ENCODE peak calls at places on chromosomes 11 and 22, in seven cellular contexts. G, P, V, M, S, I and F are unnamed samples.

GRCh38 chr11:46655631-46656030 is 38.3 kb downstream of the ATG13 start:
- DNase-seq in I (no peak), V (peak), P (no peak), M (no peak), S (no peak), G (no peak), F (no peak)

GRCh38 chr22:20588092-20588842 is 80.9 kb downstream of the MED15 start:
- DNase-seq in V (no peak), I (no peak), G (no peak), M (no peak), S (no peak), P (no peak), F (no peak)

GRCh38 chr11:125433454-125434121 is 62.5 kb downstream of the FEZ1 start:
- DNase-seq in M (peak), P (peak), I (no peak), V (peak), S (peak), G (no peak), F (no peak)

GRCh38 chr11:68314886-68315580 is 2.6 kb downstream of the LRP5 start:
- DNase-seq in M (peak), S (no peak), I (no peak), P (peak), V (peak), G (no peak), F (no peak)

GRCh38 chr11:106840993-106841392 is 177.3 kb downstream of the GUCY1A2 start:
- DNase-seq in M (no peak), I (no peak), S (no peak), V (no peak), G (no peak), P (no peak), F (no peak)

GRCh38 chr11:121757480-121758125 is 304.8 kb upstream of the SORL1-AS1 start:
- DNase-seq in P (peak), G (no peak), I (no peak), V (no peak), M (no peak), S (no peak), F (no peak)

GRCh38 chr11:74138572-74138971 is 32.2 kb downstream of the C2CD3 start:
- DNase-seq in V (peak), M (no peak), I (no peak), P (peak), S (peak), G (no peak), F (no peak)

GRCh38 chr22:33875316-33875715 is 45.0 kb downstream of the LARGE1 start:
- DNase-seq in P (no peak), G (no peak), V (no peak), S (no peak), M (no peak), I (no peak), F (no peak)

GRCh38 chr11:121437018-121437685 is 15.0 kb upstream of the SORL1 start:
- DNase-seq in P (peak), V (peak), S (no peak), G (no peak), I (no peak), M (no peak), F (no peak)

GRCh38 chr11:46658259-46658658 is 40.9 kb downstream of the ATG13 start:
- DNase-seq in V (peak), P (peak), S (no peak), I (peak), G (no peak), M (no peak), F (no peak)

GRCh38 chr11:72583616-72584292 is 90.5 kb downstream of the PDE2A start:
- DNase-seq in G (no peak), S (no peak), I (no peak), P (no peak), M (no peak), V (no peak), F (peak)
- H3K4me3 ChIP-seq in G (peak), S (no peak), I (peak), P (no peak), M (no peak), V (no peak), F (peak)

GRCh38 chr22:49446145-49446758 is 381.4 kb downstream of the BRD1 start:
- DNase-seq in S (no peak), P (no peak), V (no peak), M (no peak), I (peak), G (no peak), F (no peak)
- H3K27ac ChIP-seq in S (no peak), P (no peak), V (no peak), M (no peak), I (no peak), G (no peak), F (no peak)

GRCh38 chr11:47856186-47856585 is 8.0 kb upstream of the NUP160 start:
- DNase-seq in P (no peak), S (no peak), G (no peak), M (no peak), I (no peak), V (peak), F (no peak)

GRCh38 chr11:47854667-47855066 is 6.5 kb upstream of the NUP160 start:
- DNase-seq in G (no peak), M (no peak), V (no peak), P (no peak), S (no peak), I (no peak), F (no peak)

GRCh38 chr11:47858169-47858543 is 10.0 kb upstream of the NUP160 start:
- DNase-seq in G (no peak), V (peak), I (no peak), M (no peak), S (peak), P (peak), F (no peak)

GRCh38 chr11:47860526-47860925 is 12.4 kb upstream of the NUP160 start:
- DNase-seq in V (no peak), S (no peak), M (no peak), P (no peak), I (no peak), G (no peak), F (no peak)

DNA sequence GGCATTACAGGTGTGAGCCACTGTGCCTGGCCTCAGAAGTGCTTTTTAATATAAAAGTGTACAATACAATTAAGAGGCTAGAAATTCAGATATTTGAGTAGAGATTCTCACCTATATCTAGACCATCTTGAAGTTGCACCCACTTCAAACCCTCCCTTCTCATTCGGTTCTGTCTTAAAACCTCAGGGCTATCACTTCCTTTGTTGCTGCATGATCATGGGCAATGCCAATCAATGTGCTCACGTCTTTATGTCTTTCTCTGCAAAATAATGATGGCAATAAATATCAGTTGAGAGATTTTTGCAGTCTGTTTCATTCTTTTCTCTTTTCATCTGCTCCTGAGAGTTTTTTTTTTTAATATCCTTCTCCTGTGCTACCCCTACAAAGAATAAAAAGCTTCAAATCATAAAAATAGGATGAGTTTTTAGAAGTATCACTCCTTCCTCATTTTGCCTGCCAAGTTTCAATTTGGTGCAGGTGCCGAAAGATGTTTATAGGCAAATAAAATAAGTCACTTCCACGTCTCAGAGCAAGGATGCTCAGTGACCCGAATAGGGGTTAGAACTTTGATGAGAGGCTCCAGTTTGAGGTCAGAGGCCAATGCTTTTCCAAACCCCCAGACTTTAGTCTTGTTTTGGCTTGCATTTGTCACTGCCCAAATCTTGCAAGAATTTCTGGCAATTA is 9.5 kb upstream of the NUP160 start:
- DNase-seq in G (no peak), I (no peak), V (no peak), P (no peak), S (no peak), M (no peak), F (no peak)
- H3K4me3 ChIP-seq in G (no peak), I (no peak), V (no peak), P (no peak), S (no peak), M (no peak), F (no peak)

GRCh38 chr11:64250875-64251721 is at the start of gene PLCB3:
- DNase-seq in P (peak), S (no peak), M (peak), I (no peak), V (peak), G (peak), F (peak)

GRCh38 chr11:64253043-64253442 is 1.7 kb downstream of the PLCB3 start:
- DNase-seq in M (no peak), S (no peak), P (no peak), V (no peak), I (no peak), G (no peak), F (no peak)

GRCh38 chr11:64250406-64250874 is 890 bp upstream of the PLCB3 start:
- DNase-seq in P (no peak), I (no peak), V (no peak), M (no peak), G (no peak), S (no peak), F (no peak)

GRCh38 chr11:64251986-64252837 is 882 bp downstream of the PLCB3 start:
- DNase-seq in S (peak), M (peak), I (no peak), G (no peak), V (peak), P (peak), F (peak)

DNA sequence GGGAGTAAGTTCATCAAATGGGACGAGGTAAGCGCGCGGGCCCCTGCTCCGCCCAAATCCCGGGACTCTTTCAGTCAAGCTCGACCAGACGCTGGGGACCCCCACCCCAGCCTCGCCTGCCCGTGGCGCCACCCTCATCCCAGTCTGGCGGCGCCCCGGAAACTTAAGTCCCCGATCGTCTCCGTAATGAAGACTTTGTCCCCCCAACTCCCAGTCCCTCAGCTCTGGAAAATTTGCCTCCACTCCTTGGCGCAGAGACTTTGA is 324 bp downstream of the PLCB3 start:
- DNase-seq in I (no peak), G (no peak), V (no peak), P (no peak), S (no peak), M (no peak), F (no peak)
- H3K27ac ChIP-seq in I (peak), G (no peak), V (no peak), P (peak), S (peak), M (peak), F (peak)

GRCh38 chr11:65569973-65570918 is at the start of gene ZNRD2:
- DNase-seq in S (peak), M (peak), G (peak), I (peak), V (peak), P (peak), F (peak)

GRCh38 chr11:65569164-65569972 is 909 bp upstream of the ZNRD2 start:
- DNase-seq in I (no peak), V (no peak), S (no peak), G (no peak), M (no peak), P (no peak), F (no peak)

GRCh38 chr11:65572356-65573043 is at the start of gene FAM89B:
- DNase-seq in M (peak), G (peak), S (peak), I (peak), P (peak), V (peak), F (peak)

GRCh38 chr11:65571940-65572339 is 398 bp upstream of the FAM89B start:
- DNase-seq in V (peak), M (no peak), I (no peak), P (peak), S (peak), G (no peak), F (no peak)

DNA sequence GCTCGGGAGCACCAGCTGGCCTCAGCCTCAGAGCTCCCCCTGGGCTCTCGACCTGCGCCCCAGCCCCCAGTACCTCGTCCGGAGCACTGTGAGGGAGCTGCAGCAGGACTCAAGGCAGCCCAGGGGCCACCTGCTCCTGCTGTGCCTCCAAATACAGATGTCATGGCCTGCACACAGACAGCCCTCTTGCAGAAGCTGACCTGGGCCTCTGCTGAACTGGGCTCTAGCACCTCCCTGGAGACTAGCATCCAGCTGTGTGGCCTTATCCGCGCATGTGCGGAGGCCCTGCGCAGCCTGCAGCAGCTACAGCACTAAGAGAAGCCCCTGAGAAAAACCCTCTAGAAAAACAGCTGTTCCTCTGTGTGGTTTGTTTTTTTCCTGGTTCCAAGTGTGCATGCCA is 918 bp upstream of the FAM89B start:
- DNase-seq in P (no peak), G (no peak), M (no peak), I (no peak), V (no peak), S (no peak), F (no peak)
- H3K4me3 ChIP-seq in P (peak), G (peak), M (peak), I (peak), V (peak), S (peak), F (peak)

DNA sequence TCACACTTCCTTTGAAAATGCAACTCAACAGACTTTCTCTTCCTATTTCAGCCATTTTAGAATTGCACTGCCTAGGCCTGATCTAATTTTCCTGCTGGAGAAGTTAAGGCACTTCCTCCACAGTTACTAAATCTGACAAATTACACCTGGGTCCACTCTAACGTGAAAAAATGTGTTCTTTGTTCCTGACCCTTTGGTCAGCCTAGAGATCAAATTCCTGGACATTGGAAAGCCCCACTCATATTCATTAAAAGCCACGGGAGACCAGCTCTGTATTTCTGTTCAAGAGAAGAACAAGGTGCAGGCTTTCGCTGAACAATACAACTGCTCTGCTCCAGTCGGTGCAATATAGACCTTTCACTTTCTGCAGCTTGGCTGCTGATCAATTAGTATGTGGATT is 96.6 kb downstream of the MPPED2 start:
- DNase-seq in I (no peak), G (no peak), S (no peak), V (no peak), P (no peak), M (no peak), F (no peak)
- H3K27ac ChIP-seq in I (peak), G (no peak), S (no peak), V (peak), P (no peak), M (no peak), F (no peak)

GRCh38 chr11:105609832-105610781 is at the start of gene GRIA4:
- DNase-seq in I (peak), P (peak), G (no peak), V (peak), S (no peak), M (peak), F (peak)
- H3K4me3 ChIP-seq in I (peak), P (peak), G (no peak), V (peak), S (peak), M (peak), F (peak)

GRCh38 chr11:27456140-27456801 is 16.3 kb downstream of the LGR4 start:
- DNase-seq in I (no peak), P (no peak), G (no peak), V (peak), S (no peak), M (no peak), F (no peak)
- H3K27ac ChIP-seq in I (peak), P (peak), G (no peak), V (no peak), S (peak), M (no peak), F (no peak)